ENCODE peak calls at places on chromosomes 1 and 21, in four cellular contexts. X, O, V and J are unnamed samples.

GRCh38 chr1:206782448-206782847 is 10.2 kb upstream of the IL10 start:
- DNase-seq in V (no peak), O (peak), X (no peak), J (no peak)

GRCh38 chr1:85577421-85578320 is 2.9 kb upstream of the CCN1 start:
- DNase-seq in V (no peak), O (peak), X (peak), J (peak)

GRCh38 chr1:1185101-1185765 is 11.6 kb downstream of the TTLL10 start:
- DNase-seq in X (no peak), O (no peak), V (no peak), J (no peak)

GRCh38 chr21:37557261-37557950 is 190.8 kb downstream of the DYRK1A start:
- DNase-seq in O (peak), X (no peak), V (no peak), J (peak)

GRCh38 chr1:25774921-25775774 is 24.8 kb upstream of the SELENON start:
- DNase-seq in V (no peak), O (peak), X (no peak), J (peak)

GRCh38 chr1:215860833-215861232 is 293.7 kb downstream of the KCTD3 start:
- DNase-seq in V (no peak), O (no peak), X (no peak), J (no peak)

GRCh38 chr1:106910798-106911197 is 145.7 kb upstream of the PRMT6 start:
- DNase-seq in O (no peak), V (no peak), X (no peak), J (no peak)

GRCh38 chr1:35497571-35497970 is 59.6 kb downstream of the KIAA0319L start:
- DNase-seq in O (no peak), X (no peak), V (no peak), J (no peak)

GRCh38 chr21:31371715-31372114 is 27.7 kb upstream of the TIAM1 start:
- DNase-seq in X (no peak), O (no peak), V (no peak), J (no peak)

GRCh38 chr21:45169682-45170081 is 95.3 kb downstream of the ADARB1 start:
- DNase-seq in X (no peak), V (no peak), O (no peak), J (no peak)

GRCh38 chr21:28737671-28738279 is 254.9 kb downstream of the LTN1 start:
- DNase-seq in V (peak), X (no peak), O (no peak), J (no peak)

GRCh38 chr1:87226341-87226760 is 102.3 kb upstream of the LMO4 start:
- DNase-seq in O (no peak), V (no peak), X (peak), J (no peak)

GRCh38 chr1:162663589-162664030 is 31.3 kb downstream of the DDR2 start:
- DNase-seq in V (no peak), O (peak), X (peak), J (no peak)

GRCh38 chr1:184986250-184986649 is 11.9 kb upstream of the NIBAN1 start:
- DNase-seq in O (no peak), X (peak), V (peak), J (no peak)

GRCh38 chr21:42112857-42113256 is 41.7 kb downstream of the UMODL1 start:
- DNase-seq in V (no peak), O (no peak), X (no peak), J (peak)

GRCh38 chr1:193060938-193061337 is 1.5 kb downstream of the RO60 start:
- DNase-seq in V (no peak), O (no peak), X (peak), J (peak)

GRCh38 chr1:220791959-220792358 is 5.2 kb downstream of the MTARC1 start:
- DNase-seq in V (no peak), X (no peak), O (no peak), J (no peak)